ENCODE peak calls at places on chromosomes 2 and 18, in five cellular contexts. One of them, this sample, is unnamed.

GRCh38 chr18:49921278-49922037 is 108.1 kb upstream of the ACAA2 start:
- DNase-seq in NCI-H460: no peak
- DNase-seq in iPS-NIHi11: no peak
- DNase-seq in cardiac muscle cell: no peak
- DNase-seq in CD4-positive, alpha-beta T cell: no peak
- DNase-seq in this sample: no peak

GRCh38 chr2:133287709-133288108 is 280.6 kb downstream of the NCKAP5 start:
- DNase-seq in CD4-positive, alpha-beta T cell: no peak
- DNase-seq in cardiac muscle cell: no peak
- DNase-seq in NCI-H460: no peak
- DNase-seq in iPS-NIHi11: no peak
- DNase-seq in this sample: no peak

GRCh38 chr2:216664593-216665034 is 30.7 kb downstream of the IGFBP5 start:
- DNase-seq in NCI-H460: no peak
- DNase-seq in iPS-NIHi11: no peak
- DNase-seq in cardiac muscle cell: no peak
- DNase-seq in CD4-positive, alpha-beta T cell: no peak
- DNase-seq in this sample: peak; percentile 31

GRCh38 chr2:96353032-96353561 is 17.5 kb downstream of the NCAPH start:
- DNase-seq in cardiac muscle cell: no peak
- DNase-seq in iPS-NIHi11: no peak
- DNase-seq in NCI-H460: peak; percentile 30
- DNase-seq in CD4-positive, alpha-beta T cell: no peak
- DNase-seq in this sample: no peak

GRCh38 chr2:11250400-11251277 is 93.8 kb downstream of the ROCK2 start:
- DNase-seq in cardiac muscle cell: no peak
- DNase-seq in CD4-positive, alpha-beta T cell: no peak
- DNase-seq in iPS-NIHi11: no peak
- DNase-seq in NCI-H460: no peak
- DNase-seq in this sample: no peak

GRCh38 chr2:200296118-200296517 is 10.4 kb upstream of the SPATS2L start:
- DNase-seq in NCI-H460: no peak
- DNase-seq in cardiac muscle cell: no peak
- DNase-seq in CD4-positive, alpha-beta T cell: no peak
- DNase-seq in iPS-NIHi11: no peak
- DNase-seq in this sample: no peak

GRCh38 chr2:64987001-64987962 is 1.9 kb upstream of the SLC1A4 start:
- DNase-seq in NCI-H460: no peak
- DNase-seq in CD4-positive, alpha-beta T cell: no peak
- DNase-seq in iPS-NIHi11: no peak
- DNase-seq in cardiac muscle cell: no peak
- DNase-seq in this sample: no peak

GRCh38 chr2:241612156-241613017 is 24.6 kb downstream of the THAP4 start:
- DNase-seq in cardiac muscle cell: no peak
- DNase-seq in NCI-H460: no peak
- DNase-seq in iPS-NIHi11: no peak
- DNase-seq in CD4-positive, alpha-beta T cell: no peak
- DNase-seq in this sample: no peak

GRCh38 chr2:165114345-165114943 is 89.4 kb downstream of the SCN3A start:
- DNase-seq in NCI-H460: peak; percentile 30
- DNase-seq in cardiac muscle cell: no peak
- DNase-seq in CD4-positive, alpha-beta T cell: no peak
- DNase-seq in iPS-NIHi11: peak; percentile 4
- DNase-seq in this sample: no peak

GRCh38 chr2:82234283-82234682 is 1929.7 kb upstream of the LRRTM1 start:
- DNase-seq in iPS-NIHi11: no peak
- DNase-seq in cardiac muscle cell: no peak
- DNase-seq in CD4-positive, alpha-beta T cell: no peak
- DNase-seq in NCI-H460: no peak
- DNase-seq in this sample: no peak

GRCh38 chr2:43221660-43222471 is 4.5 kb downstream of the ZFP36L2 start:
- DNase-seq in iPS-NIHi11: peak; percentile 76
- DNase-seq in NCI-H460: peak; percentile 67
- DNase-seq in cardiac muscle cell: peak; percentile 91
- DNase-seq in CD4-positive, alpha-beta T cell: peak; percentile 60
- DNase-seq in this sample: peak; percentile 92

GRCh38 chr2:9703085-9703641 is 72.4 kb upstream of the YWHAQ start:
- DNase-seq in cardiac muscle cell: no peak
- DNase-seq in CD4-positive, alpha-beta T cell: peak; percentile 55
- DNase-seq in iPS-NIHi11: peak; percentile 52
- DNase-seq in NCI-H460: peak; percentile 22
- DNase-seq in this sample: no peak

GRCh38 chr2:71720283-71720560 is 266.9 kb downstream of the DYSF start:
- DNase-seq in CD4-positive, alpha-beta T cell: no peak
- DNase-seq in iPS-NIHi11: no peak
- DNase-seq in cardiac muscle cell: no peak
- DNase-seq in NCI-H460: no peak
- DNase-seq in this sample: no peak

GRCh38 chr2:79887747-79888374 is 375.0 kb downstream of the CTNNA2 start:
- DNase-seq in cardiac muscle cell: peak; percentile 68
- DNase-seq in CD4-positive, alpha-beta T cell: no peak
- DNase-seq in iPS-NIHi11: peak; percentile 37
- DNase-seq in NCI-H460: peak; percentile 61
- DNase-seq in this sample: peak; percentile 68

GRCh38 chr18:1246827-1247226 is 342.2 kb downstream of the ADCYAP1 start:
- DNase-seq in iPS-NIHi11: no peak
- DNase-seq in NCI-H460: no peak
- DNase-seq in cardiac muscle cell: no peak
- DNase-seq in CD4-positive, alpha-beta T cell: no peak
- DNase-seq in this sample: no peak

GRCh38 chr2:9205481-9205880 is 1.1 kb upstream of the ASAP2 start:
- DNase-seq in NCI-H460: no peak
- DNase-seq in cardiac muscle cell: no peak
- DNase-seq in CD4-positive, alpha-beta T cell: no peak
- DNase-seq in iPS-NIHi11: no peak
- DNase-seq in this sample: no peak

GRCh38 chr2:231714639-231715498 is 6.5 kb downstream of the PTMA start:
- DNase-seq in cardiac muscle cell: peak; percentile 93
- DNase-seq in CD4-positive, alpha-beta T cell: peak; percentile 70
- DNase-seq in NCI-H460: peak; percentile 69
- DNase-seq in iPS-NIHi11: peak; percentile 73
- DNase-seq in this sample: peak; percentile 93

This sample was measured in neural progenitor cell.